ENCODE peak calls at places on chromosomes 5 and 9, in four cellular contexts. V, I, C and R are unnamed samples.
A peak's percentile ranks its signal among the peaks of the same experiment; 100 is the strongest.

GRCh38 chr9:16530669-16531461 is 339.6 kb downstream of the BNC2 start:
- DNase-seq in I (no peak), V (no peak), C (no peak), R (no peak)

GRCh38 chr9:121784706-121785426 is 133.4 kb downstream of the DAB2IP start:
- DNase-seq in V (no peak), C (no peak), I (no peak), R (no peak)

GRCh38 chr9:215631-216155 is 1.0 kb downstream of the DOCK8 start:
- DNase-seq in I (no peak), C (no peak), V (no peak), R (no peak)

GRCh38 chr9:1871486-1872181 is 143.5 kb upstream of the SMARCA2 start:
- DNase-seq in C (no peak), V (peak; percentile 9), I (no peak), R (no peak)

GRCh38 chr9:18981471-18982245 is 51.4 kb downstream of the SAXO1 start:
- DNase-seq in C (no peak), V (no peak), I (no peak), R (no peak)

GRCh38 chr9:130579738-130580463 is 524 bp downstream of the FUBP3 start:
- DNase-seq in V (no peak), I (no peak), C (no peak), R (no peak)

GRCh38 chr9:93115486-93115885 is 18.6 kb downstream of the NINJ1 start:
- DNase-seq in V (no peak), C (no peak), I (no peak), R (no peak)

GRCh38 chr5:64869419-64869818 is 100.7 kb downstream of the CWC27 start:
- DNase-seq in I (no peak), C (no peak), V (peak; percentile 61), R (no peak)

GRCh38 chr5:58666598-58667595 is 84.0 kb downstream of the RAB3C start:
- DNase-seq in V (peak; percentile 70), C (no peak), I (no peak), R (no peak)

GRCh38 chr9:18743976-18744375 is 270.0 kb downstream of the ADAMTSL1 start:
- DNase-seq in C (no peak), V (no peak), I (no peak), R (no peak)

GRCh38 chr5:38780950-38781349 is 64.9 kb upstream of the OSMR start:
- DNase-seq in V (peak; percentile 46), I (no peak), C (no peak), R (no peak)

GRCh38 chr5:148990817-148991216 is 72.0 kb downstream of the SH3TC2 start:
- DNase-seq in I (no peak), V (no peak), C (no peak), R (no peak)

GRCh38 chr5:154755361-154756202 is at the start of gene LARP1:
- DNase-seq in C (peak; percentile 18), V (no peak), I (no peak), R (no peak)

GRCh38 chr5:35031276-35031675 is 16.5 kb downstream of the AGXT2 start:
- DNase-seq in V (no peak), I (no peak), C (no peak), R (no peak)

GRCh38 chr5:117590944-117591343 is 1016.3 kb upstream of the SEMA6A start:
- DNase-seq in I (no peak), C (no peak), V (peak; percentile 19), R (no peak)

GRCh38 chr9:73183917-73184861 is 32.5 kb downstream of the ANXA1 start:
- DNase-seq in V (peak; percentile 52), C (no peak), I (no peak), R (no peak)

GRCh38 chr9:24832307-24832706 is 286.6 kb upstream of the IZUMO3 start:
- DNase-seq in C (no peak), I (no peak), V (no peak), R (no peak)

GRCh38 chr5:31271567-31271966 is 78.1 kb downstream of the CDH6 start:
- DNase-seq in V (no peak), I (no peak), C (no peak), R (no peak)

GRCh38 chr5:172931001-172931536 is 28.2 kb upstream of the RPL26L1 start:
- DNase-seq in I (peak; percentile 68), V (peak; percentile 90), C (no peak), R (peak; percentile 63)

GRCh38 chr5:67972027-67972822 is 243.3 kb upstream of the PIK3R1 start:
- DNase-seq in C (no peak), V (no peak), I (no peak), R (no peak)

GRCh38 chr5:168041583-168041982 is 249.9 kb upstream of the WWC1 start:
- DNase-seq in V (no peak), I (no peak), C (no peak), R (no peak)

GRCh38 chr5:154944716-154945115 is 3.8 kb downstream of the MRPL22 start:
- DNase-seq in I (no peak), C (no peak), V (no peak), R (no peak)

GRCh38 chr9:122088880-122089567 is 4.1 kb downstream of the TTLL11 start:
- DNase-seq in V (no peak), I (no peak), C (no peak), R (no peak)

GRCh38 chr9:88818495-88819201 is 172.6 kb upstream of the S1PR3 start:
- DNase-seq in I (no peak), C (no peak), V (peak; percentile 72), R (no peak)

GRCh38 chr5:111733571-111733970 is 23.4 kb downstream of the NREP start:
- DNase-seq in C (no peak), I (no peak), V (no peak), R (no peak)